ENCODE peak calls at places on chromosomes 1 and 21, in four cellular contexts. One of them, this sample, is unnamed.

GRCh38 chr1:110690966-110691365 is 16.2 kb upstream of the KCNA3 start:
- DNase-seq in HepG2: no peak
- DNase-seq in OCI-LY7: no peak
- DNase-seq in ureter: no peak
- DNase-seq in this sample: no peak

GRCh38 chr1:164718821-164719220 is 159.8 kb downstream of the PBX1 start:
- DNase-seq in HepG2: no peak
- DNase-seq in OCI-LY7: no peak
- DNase-seq in ureter: no peak
- DNase-seq in this sample: no peak

GRCh38 chr1:200184196-200184595 is 156.7 kb downstream of the NR5A2 start:
- DNase-seq in HepG2: no peak
- DNase-seq in OCI-LY7: no peak
- DNase-seq in ureter: peak; percentile 85
- DNase-seq in this sample: no peak

GRCh38 chr1:158046726-158047510 is 53.5 kb downstream of the KIRREL1 start:
- DNase-seq in HepG2: no peak
- DNase-seq in OCI-LY7: no peak
- DNase-seq in ureter: no peak
- DNase-seq in this sample: no peak

GRCh38 chr21:17818158-17819113 is 720 bp downstream of the C21orf91 start:
- DNase-seq in HepG2: peak; percentile 9
- DNase-seq in OCI-LY7: peak; percentile 78
- DNase-seq in ureter: peak; percentile 48
- DNase-seq in this sample: peak; percentile 75

GRCh38 chr1:51960262-51960661 is 30.2 kb downstream of the RAB3B start:
- DNase-seq in HepG2: no peak
- DNase-seq in OCI-LY7: no peak
- DNase-seq in ureter: no peak
- DNase-seq in this sample: no peak

GRCh38 chr21:37986751-37987399 is 70.6 kb upstream of the KCNJ6 start:
- DNase-seq in HepG2: no peak
- DNase-seq in OCI-LY7: no peak
- DNase-seq in ureter: no peak
- DNase-seq in this sample: no peak

GRCh38 chr1:209154916-209155315 is 428.6 kb upstream of the CAMK1G start:
- DNase-seq in HepG2: no peak
- DNase-seq in OCI-LY7: no peak
- DNase-seq in ureter: no peak
- DNase-seq in this sample: no peak

GRCh38 chr1:220884109-220884980 is 5.1 kb downstream of the HLX start:
- DNase-seq in HepG2: no peak
- DNase-seq in OCI-LY7: no peak
- DNase-seq in ureter: no peak
- DNase-seq in this sample: no peak

GRCh38 chr1:39470040-39470439 is 21.4 kb upstream of the BMP8A start:
- DNase-seq in HepG2: no peak
- DNase-seq in OCI-LY7: no peak
- DNase-seq in ureter: no peak
- DNase-seq in this sample: no peak

GRCh38 chr1:153547560-153548551 is 1.2 kb downstream of the S100A3 start:
- DNase-seq in HepG2: no peak
- DNase-seq in OCI-LY7: no peak
- DNase-seq in ureter: no peak
- DNase-seq in this sample: no peak

GRCh38 chr1:80542231-80542630 is 1258.5 kb upstream of the ADGRL2 start:
- DNase-seq in HepG2: no peak
- DNase-seq in OCI-LY7: no peak
- DNase-seq in ureter: no peak
- DNase-seq in this sample: no peak

GRCh38 chr1:192524223-192524622 is 51.4 kb upstream of the RGS1 start:
- DNase-seq in HepG2: no peak
- DNase-seq in OCI-LY7: no peak
- DNase-seq in ureter: no peak
- DNase-seq in this sample: no peak

GRCh38 chr1:48735753-48736152 is 40.9 kb downstream of the BEND5 start:
- DNase-seq in HepG2: no peak
- DNase-seq in OCI-LY7: no peak
- DNase-seq in ureter: no peak
- DNase-seq in this sample: no peak

GRCh38 chr21:37563641-37564340 is 197.2 kb downstream of the DYRK1A start:
- DNase-seq in HepG2: no peak
- DNase-seq in OCI-LY7: peak; percentile 88
- DNase-seq in ureter: peak; percentile 94
- DNase-seq in this sample: peak; percentile 90

GRCh38 chr21:41878831-41879189 is 334 bp downstream of the PRDM15 start:
- DNase-seq in HepG2: peak; percentile 45
- DNase-seq in OCI-LY7: peak; percentile 91
- DNase-seq in ureter: peak; percentile 86
- DNase-seq in this sample: peak; percentile 81

GRCh38 chr1:77412794-77413530 is 131.1 kb downstream of the AK5 start:
- DNase-seq in HepG2: no peak
- DNase-seq in OCI-LY7: peak; percentile 81
- DNase-seq in ureter: no peak
- DNase-seq in this sample: peak; percentile 64

GRCh38 chr1:11550664-11551283 is 71.8 kb downstream of the DISP3 start:
- DNase-seq in HepG2: peak; percentile 68
- DNase-seq in OCI-LY7: peak; percentile 56
- DNase-seq in ureter: no peak
- DNase-seq in this sample: peak; percentile 66

GRCh38 chr21:32246571-32246970 is 32.3 kb downstream of the MIS18A start:
- DNase-seq in HepG2: no peak
- DNase-seq in OCI-LY7: no peak
- DNase-seq in ureter: no peak
- DNase-seq in this sample: no peak

GRCh38 chr1:4180066-4180735 is 280.1 kb upstream of the C1orf174 start:
- DNase-seq in HepG2: no peak
- DNase-seq in OCI-LY7: no peak
- DNase-seq in ureter: no peak
- DNase-seq in this sample: no peak

GRCh38 chr1:149927056-149927534 is 508 bp downstream of the SF3B4 start:
- DNase-seq in HepG2: no peak
- DNase-seq in OCI-LY7: no peak
- DNase-seq in ureter: no peak
- DNase-seq in this sample: no peak

GRCh38 chr1:151831605-151832004 is at the start of gene RORC:
- DNase-seq in HepG2: peak; percentile 16
- DNase-seq in OCI-LY7: no peak
- DNase-seq in ureter: no peak
- DNase-seq in this sample: no peak